ENCODE peak calls at places on chromosomes 7 and 10, in seven cellular contexts. One of them, this sample, is unnamed.

GRCh38 chr10:91049961-91050360 is 129.1 kb upstream of the ANKRD1 start:
- DNase-seq in IMR-90: no peak
- DNase-seq in GM12878: no peak
- DNase-seq in HCT116: no peak
- DNase-seq in SK-N-SH: no peak
- DNase-seq in H1: no peak
- DNase-seq in K562: no peak
- DNase-seq in this sample: no peak

GRCh38 chr10:120077707-120078492 is 185.4 kb downstream of the SEC23IP start:
- DNase-seq in IMR-90: no peak
- DNase-seq in GM12878: peak
- DNase-seq in HCT116: no peak
- DNase-seq in SK-N-SH: no peak
- DNase-seq in H1: no peak
- DNase-seq in K562: no peak
- DNase-seq in this sample: no peak

GRCh38 chr7:11261470-11261869 is 287.8 kb downstream of the PHF14 start:
- DNase-seq in IMR-90: no peak
- DNase-seq in GM12878: no peak
- DNase-seq in HCT116: peak
- DNase-seq in SK-N-SH: peak
- DNase-seq in H1: no peak
- DNase-seq in K562: no peak
- DNase-seq in this sample: peak

GRCh38 chr10:102419561-102420442 is 834 bp upstream of the FBXL15 start:
- DNase-seq in IMR-90: no peak
- DNase-seq in GM12878: no peak
- DNase-seq in HCT116: no peak
- DNase-seq in SK-N-SH: peak
- DNase-seq in H1: peak
- DNase-seq in K562: peak
- DNase-seq in this sample: peak

GRCh38 chr10:74153123-74153522 is 2.1 kb downstream of the ADK start:
- DNase-seq in IMR-90: peak
- DNase-seq in GM12878: no peak
- DNase-seq in HCT116: peak
- DNase-seq in SK-N-SH: peak
- DNase-seq in H1: no peak
- DNase-seq in K562: peak
- DNase-seq in this sample: peak

GRCh38 chr10:89632824-89633223 is 12.2 kb downstream of the PANK1 start:
- DNase-seq in IMR-90: no peak
- DNase-seq in GM12878: no peak
- DNase-seq in HCT116: no peak
- DNase-seq in SK-N-SH: no peak
- DNase-seq in H1: no peak
- DNase-seq in K562: no peak
- DNase-seq in this sample: no peak

GRCh38 chr7:158270856-158271413 is 316.7 kb downstream of the PTPRN2 start:
- DNase-seq in IMR-90: no peak
- DNase-seq in GM12878: no peak
- DNase-seq in HCT116: no peak
- DNase-seq in SK-N-SH: no peak
- DNase-seq in H1: no peak
- DNase-seq in K562: no peak
- DNase-seq in this sample: no peak

GRCh38 chr10:80493482-80494021 is 39.4 kb downstream of the TSPAN14 start:
- DNase-seq in IMR-90: no peak
- DNase-seq in GM12878: no peak
- DNase-seq in HCT116: no peak
- DNase-seq in SK-N-SH: no peak
- DNase-seq in H1: no peak
- DNase-seq in K562: no peak
- DNase-seq in this sample: no peak

GRCh38 chr10:126203746-126204145 is 184.5 kb downstream of the ADAM12 start:
- DNase-seq in IMR-90: no peak
- DNase-seq in GM12878: no peak
- DNase-seq in HCT116: no peak
- DNase-seq in SK-N-SH: no peak
- DNase-seq in H1: no peak
- DNase-seq in K562: no peak
- DNase-seq in this sample: no peak

GRCh38 chr10:99870051-99870730 is 87.8 kb downstream of the ABCC2 start:
- DNase-seq in IMR-90: no peak
- DNase-seq in GM12878: no peak
- DNase-seq in HCT116: no peak
- DNase-seq in SK-N-SH: no peak
- DNase-seq in H1: no peak
- DNase-seq in K562: no peak
- DNase-seq in this sample: no peak

GRCh38 chr10:26776258-26776657 is 78.8 kb downstream of the PDSS1 start:
- DNase-seq in IMR-90: no peak
- DNase-seq in GM12878: no peak
- DNase-seq in HCT116: no peak
- DNase-seq in SK-N-SH: no peak
- DNase-seq in H1: no peak
- DNase-seq in K562: no peak
- DNase-seq in this sample: no peak

GRCh38 chr10:130244031-130244927 is 108.1 kb downstream of the GLRX3 start:
- DNase-seq in IMR-90: no peak
- DNase-seq in GM12878: no peak
- DNase-seq in HCT116: no peak
- DNase-seq in SK-N-SH: no peak
- DNase-seq in H1: no peak
- DNase-seq in K562: no peak
- DNase-seq in this sample: no peak

GRCh38 chr7:8125680-8126444 is 136.1 kb downstream of the ICA1 start:
- DNase-seq in IMR-90: no peak
- DNase-seq in GM12878: peak
- DNase-seq in HCT116: no peak
- DNase-seq in SK-N-SH: no peak
- DNase-seq in H1: no peak
- DNase-seq in K562: no peak
- DNase-seq in this sample: no peak

GRCh38 chr7:69564454-69565417 is 33.5 kb upstream of the AUTS2 start:
- DNase-seq in IMR-90: no peak
- DNase-seq in GM12878: peak
- DNase-seq in HCT116: no peak
- DNase-seq in SK-N-SH: peak
- DNase-seq in H1: no peak
- DNase-seq in K562: no peak
- DNase-seq in this sample: no peak

GRCh38 chr10:68202965-68203358 is 29.0 kb downstream of the ATOH7 start:
- DNase-seq in IMR-90: peak
- DNase-seq in GM12878: no peak
- DNase-seq in HCT116: no peak
- DNase-seq in SK-N-SH: no peak
- DNase-seq in H1: no peak
- DNase-seq in K562: no peak
- DNase-seq in this sample: no peak

GRCh38 chr7:77991656-77992055 is 193.1 kb downstream of the PHTF2 start:
- DNase-seq in IMR-90: no peak
- DNase-seq in GM12878: no peak
- DNase-seq in HCT116: no peak
- DNase-seq in SK-N-SH: no peak
- DNase-seq in H1: no peak
- DNase-seq in K562: no peak
- DNase-seq in this sample: no peak

GRCh38 chr10:125003146-125003900 is 61.4 kb downstream of the ZRANB1 start:
- DNase-seq in IMR-90: no peak
- DNase-seq in GM12878: no peak
- DNase-seq in HCT116: no peak
- DNase-seq in SK-N-SH: peak
- DNase-seq in H1: no peak
- DNase-seq in K562: no peak
- DNase-seq in this sample: no peak

GRCh38 chr10:8242295-8242872 is 187.9 kb downstream of the GATA3 start:
- DNase-seq in IMR-90: no peak
- DNase-seq in GM12878: no peak
- DNase-seq in HCT116: no peak
- DNase-seq in SK-N-SH: no peak
- DNase-seq in H1: no peak
- DNase-seq in K562: no peak
- DNase-seq in this sample: no peak

GRCh38 chr10:14601872-14602725 is 172.6 kb downstream of the FAM107B start:
- DNase-seq in IMR-90: peak
- DNase-seq in GM12878: peak
- DNase-seq in HCT116: peak
- DNase-seq in SK-N-SH: no peak
- DNase-seq in H1: no peak
- DNase-seq in K562: peak
- DNase-seq in this sample: peak

GRCh38 chr10:23065549-23065948 is 29.8 kb upstream of the MSRB2 start:
- DNase-seq in IMR-90: peak
- DNase-seq in GM12878: no peak
- DNase-seq in HCT116: no peak
- DNase-seq in SK-N-SH: no peak
- DNase-seq in H1: peak
- DNase-seq in K562: no peak
- DNase-seq in this sample: peak

GRCh38 chr7:33979807-33980355 is 74.5 kb downstream of the BMPER start:
- DNase-seq in IMR-90: peak
- DNase-seq in GM12878: no peak
- DNase-seq in HCT116: no peak
- DNase-seq in SK-N-SH: no peak
- DNase-seq in H1: no peak
- DNase-seq in K562: no peak
- DNase-seq in this sample: peak

GRCh38 chr7:31083205-31083801 is 31.2 kb downstream of the ADCYAP1R1 start:
- DNase-seq in IMR-90: no peak
- DNase-seq in GM12878: no peak
- DNase-seq in HCT116: no peak
- DNase-seq in SK-N-SH: no peak
- DNase-seq in H1: no peak
- DNase-seq in K562: no peak
- DNase-seq in this sample: no peak
- TF ChIP-seq RAD21 in IMR-90: no peak
- TF ChIP-seq RAD21 in GM12878: no peak
- TF ChIP-seq RAD21 in HCT116: no peak
- TF ChIP-seq RAD21 in SK-N-SH: no peak
- TF ChIP-seq RAD21 in H1: no peak
- TF ChIP-seq RAD21 in K562: no peak
- TF ChIP-seq RAD21 in this sample: no peak

DNA sequence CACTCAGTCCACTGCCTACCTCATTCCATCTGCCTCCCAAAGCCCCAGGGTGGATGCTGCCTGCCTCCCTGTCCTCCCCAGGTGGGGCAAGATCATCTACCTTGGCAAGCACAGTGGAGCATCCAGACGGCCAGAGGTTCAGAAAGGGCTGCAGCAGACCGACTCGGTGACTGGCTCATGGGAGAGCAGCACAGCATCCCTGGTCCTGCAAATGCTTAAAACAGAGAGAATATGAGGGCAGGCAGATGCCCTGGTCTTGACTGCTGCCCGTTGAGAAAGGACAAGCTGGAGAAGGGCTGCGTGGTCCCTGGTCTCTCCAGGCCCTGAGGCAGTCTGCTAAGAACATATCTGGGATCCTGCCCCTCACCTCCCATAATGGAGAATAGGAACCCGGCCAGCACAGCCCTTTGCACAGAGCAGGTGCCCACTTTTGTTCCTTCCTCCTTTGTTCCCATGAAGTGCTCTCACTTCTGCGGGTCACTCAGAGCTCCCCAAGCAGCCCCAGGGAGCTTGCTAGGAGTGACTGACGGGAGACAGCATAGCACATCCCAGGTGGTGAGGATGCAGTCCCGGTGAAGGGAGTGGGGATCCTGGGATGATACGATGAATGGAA is 1.4 kb downstream of the HPS1 start:
- DNase-seq in IMR-90: no peak
- DNase-seq in GM12878: no peak
- DNase-seq in HCT116: no peak
- DNase-seq in SK-N-SH: no peak
- DNase-seq in H1: no peak
- DNase-seq in K562: no peak
- DNase-seq in this sample: no peak
- H3K4me3 ChIP-seq in IMR-90: no peak
- H3K4me3 ChIP-seq in GM12878: peak
- H3K4me3 ChIP-seq in HCT116: peak
- H3K4me3 ChIP-seq in SK-N-SH: no peak
- H3K4me3 ChIP-seq in H1: peak
- H3K4me3 ChIP-seq in K562: peak
- H3K4me3 ChIP-seq in this sample: no peak

DNA sequence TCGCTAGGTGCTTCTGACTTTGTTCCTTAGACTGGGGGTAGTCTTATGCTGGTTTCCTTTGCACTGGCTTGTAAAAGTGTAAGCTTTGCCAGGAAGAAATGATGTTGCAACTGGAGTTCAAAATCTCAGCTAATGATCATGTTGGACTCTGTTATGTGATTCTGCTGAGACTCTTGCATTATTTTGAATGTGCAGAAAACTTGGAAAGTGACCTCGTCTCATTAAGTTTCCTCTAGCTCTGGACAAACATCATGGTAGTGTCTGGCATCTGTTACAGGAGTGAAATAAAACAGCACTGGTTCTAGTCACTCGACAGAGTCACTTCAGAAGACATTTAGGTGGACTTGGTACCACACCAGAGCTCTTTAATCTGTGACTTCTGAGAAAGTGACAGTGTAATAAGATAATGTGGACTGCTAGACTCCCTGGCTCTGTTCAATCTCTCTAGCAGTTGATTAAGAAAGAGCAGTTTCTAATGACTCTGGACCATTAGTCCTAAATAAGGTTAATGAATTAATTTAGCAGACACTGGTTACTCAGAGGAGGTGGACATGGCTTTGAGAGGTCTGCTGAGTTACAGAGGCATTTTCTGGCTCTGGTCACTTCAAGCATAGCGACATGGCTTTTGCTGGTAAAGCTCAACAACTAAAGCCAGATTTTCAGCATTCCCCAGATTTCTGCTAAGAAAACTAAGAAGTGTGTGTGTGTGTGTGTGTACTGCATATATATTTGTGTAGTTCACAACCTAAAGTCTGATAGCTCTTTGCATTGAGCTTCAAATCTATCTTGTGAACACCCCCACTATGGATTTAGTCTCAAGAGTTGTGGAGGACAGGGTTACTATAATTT is 2.1 kb downstream of the NRP1 start:
- DNase-seq in IMR-90: peak
- DNase-seq in GM12878: no peak
- DNase-seq in HCT116: no peak
- DNase-seq in SK-N-SH: no peak
- DNase-seq in H1: no peak
- DNase-seq in K562: no peak
- DNase-seq in this sample: no peak
- TF ChIP-seq RAD21 in IMR-90: no peak
- TF ChIP-seq RAD21 in GM12878: no peak
- TF ChIP-seq RAD21 in HCT116: no peak
- TF ChIP-seq RAD21 in SK-N-SH: no peak
- TF ChIP-seq RAD21 in H1: no peak
- TF ChIP-seq RAD21 in K562: no peak
- TF ChIP-seq RAD21 in this sample: no peak

DNA sequence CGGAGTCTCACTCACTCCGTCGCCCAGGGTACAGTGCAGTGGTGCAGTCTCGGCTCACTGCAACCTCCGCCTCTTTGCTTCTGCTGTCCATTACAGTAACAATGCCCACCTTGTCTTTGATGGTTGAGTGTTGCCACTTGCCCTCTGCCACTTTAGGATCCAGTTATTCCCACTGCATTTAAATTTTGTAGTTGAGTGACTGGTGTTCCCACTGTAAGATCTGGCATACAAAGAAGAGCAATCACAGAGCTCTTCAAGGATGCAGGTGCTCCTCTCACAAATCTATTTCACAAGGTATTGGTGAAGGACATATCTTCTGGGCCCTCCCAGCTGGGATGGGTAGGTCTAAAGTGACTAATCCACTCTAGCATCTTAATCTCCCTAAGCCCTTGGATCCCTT is 12.6 kb downstream of the PTER start:
- DNase-seq in IMR-90: no peak
- DNase-seq in GM12878: no peak
- DNase-seq in HCT116: no peak
- DNase-seq in SK-N-SH: no peak
- DNase-seq in H1: no peak
- DNase-seq in K562: no peak
- DNase-seq in this sample: no peak
- H3K4me3 ChIP-seq in IMR-90: no peak
- H3K4me3 ChIP-seq in GM12878: no peak
- H3K4me3 ChIP-seq in HCT116: no peak
- H3K4me3 ChIP-seq in SK-N-SH: no peak
- H3K4me3 ChIP-seq in H1: no peak
- H3K4me3 ChIP-seq in K562: no peak
- H3K4me3 ChIP-seq in this sample: no peak

This sample was measured in A549.